ENCODE peak calls at places on chromosomes 16 and 17, in eight cellular contexts. One of them, this sample, is unnamed.

GRCh38 chr16:50743575-50744225 is 1.8 kb downstream of the CYLD start:
- DNase-seq in iris pigment epithelial cell: peak; percentile 26
- DNase-seq in breast epithelium: no peak
- DNase-seq in SW480: no peak
- DNase-seq in HL-60: no peak
- DNase-seq in kidney epithelial cell: no peak
- DNase-seq in CD4-positive, alpha-beta memory T cell: no peak
- DNase-seq in nucleus accumbens: no peak
- DNase-seq in this sample: no peak

GRCh38 chr16:87375426-87376135 is 8.0 kb downstream of the FBXO31 start:
- DNase-seq in iris pigment epithelial cell: peak; percentile 60
- DNase-seq in breast epithelium: no peak
- DNase-seq in SW480: no peak
- DNase-seq in HL-60: no peak
- DNase-seq in kidney epithelial cell: no peak
- DNase-seq in CD4-positive, alpha-beta memory T cell: no peak
- DNase-seq in nucleus accumbens: no peak
- DNase-seq in this sample: no peak

GRCh38 chr17:48753794-48754499 is 25.4 kb upstream of the HOXB13 start:
- DNase-seq in iris pigment epithelial cell: no peak
- DNase-seq in breast epithelium: no peak
- DNase-seq in SW480: no peak
- DNase-seq in HL-60: no peak
- DNase-seq in kidney epithelial cell: no peak
- DNase-seq in CD4-positive, alpha-beta memory T cell: no peak
- DNase-seq in nucleus accumbens: no peak
- DNase-seq in this sample: no peak

GRCh38 chr17:74450925-74451403 is 15.5 kb upstream of the CD300A start:
- DNase-seq in iris pigment epithelial cell: no peak
- DNase-seq in breast epithelium: no peak
- DNase-seq in SW480: no peak
- DNase-seq in HL-60: no peak
- DNase-seq in kidney epithelial cell: no peak
- DNase-seq in CD4-positive, alpha-beta memory T cell: no peak
- DNase-seq in nucleus accumbens: no peak
- DNase-seq in this sample: no peak

GRCh38 chr16:27332105-27332504 is 18.3 kb downstream of the IL4R start:
- DNase-seq in iris pigment epithelial cell: no peak
- DNase-seq in breast epithelium: no peak
- DNase-seq in SW480: no peak
- DNase-seq in HL-60: no peak
- DNase-seq in kidney epithelial cell: no peak
- DNase-seq in CD4-positive, alpha-beta memory T cell: no peak
- DNase-seq in nucleus accumbens: no peak
- DNase-seq in this sample: no peak

GRCh38 chr16:58084635-58085034 is 44.5 kb downstream of the CFAP20 start:
- DNase-seq in iris pigment epithelial cell: no peak
- DNase-seq in breast epithelium: no peak
- DNase-seq in SW480: no peak
- DNase-seq in HL-60: no peak
- DNase-seq in kidney epithelial cell: no peak
- DNase-seq in CD4-positive, alpha-beta memory T cell: no peak
- DNase-seq in nucleus accumbens: no peak
- DNase-seq in this sample: no peak

GRCh38 chr16:14131774-14132695 is 60.9 kb downstream of the MRTFB start:
- DNase-seq in iris pigment epithelial cell: no peak
- DNase-seq in breast epithelium: no peak
- DNase-seq in SW480: no peak
- DNase-seq in HL-60: no peak
- DNase-seq in kidney epithelial cell: no peak
- DNase-seq in CD4-positive, alpha-beta memory T cell: no peak
- DNase-seq in nucleus accumbens: no peak
- DNase-seq in this sample: peak; percentile 42

GRCh38 chr17:61467416-61468262 is 15.4 kb downstream of the TBX4 start:
- DNase-seq in iris pigment epithelial cell: peak; percentile 39
- DNase-seq in breast epithelium: no peak
- DNase-seq in SW480: no peak
- DNase-seq in HL-60: no peak
- DNase-seq in kidney epithelial cell: no peak
- DNase-seq in CD4-positive, alpha-beta memory T cell: no peak
- DNase-seq in nucleus accumbens: no peak
- DNase-seq in this sample: peak; percentile 2

GRCh38 chr16:30948956-30949654 is at the start of gene ORAI3:
- DNase-seq in iris pigment epithelial cell: peak; percentile 63
- DNase-seq in breast epithelium: peak; percentile 68
- DNase-seq in SW480: peak; percentile 54
- DNase-seq in HL-60: peak; percentile 90
- DNase-seq in kidney epithelial cell: no peak
- DNase-seq in CD4-positive, alpha-beta memory T cell: peak; percentile 33
- DNase-seq in nucleus accumbens: no peak
- DNase-seq in this sample: no peak

This sample was measured in retinal pigment epithelial cell.